ENCODE peak calls at places on chromosome 7, in seven cellular contexts. One of them, this sample, is unnamed.
A peak's percentile ranks its signal among the peaks of the same experiment; 100 is the strongest.

GRCh38 chr7:132930881-132931280 is 151.0 kb downstream of the CHCHD3 start:
- DNase-seq in fibroblast of lung: no peak
- DNase-seq in hepatocyte: no peak
- DNase-seq in mucosa of descending colon: no peak
- DNase-seq in GM23338: peak; percentile 54
- DNase-seq in CD8-positive, alpha-beta T cell: no peak
- DNase-seq in HCT116: no peak
- DNase-seq in this sample: no peak

GRCh38 chr7:94907420-94908203 is at the start of gene PPP1R9A:
- DNase-seq in fibroblast of lung: peak; percentile 44
- DNase-seq in hepatocyte: peak; percentile 75
- DNase-seq in mucosa of descending colon: peak; percentile 78
- DNase-seq in GM23338: peak; percentile 81
- DNase-seq in CD8-positive, alpha-beta T cell: no peak
- DNase-seq in HCT116: peak; percentile 21
- DNase-seq in this sample: no peak

GRCh38 chr7:48084727-48085432 is 4.2 kb upstream of the UPP1 start:
- DNase-seq in fibroblast of lung: peak; percentile 99
- DNase-seq in hepatocyte: peak; percentile 87
- DNase-seq in mucosa of descending colon: peak; percentile 39
- DNase-seq in GM23338: no peak
- DNase-seq in CD8-positive, alpha-beta T cell: peak; percentile 32
- DNase-seq in HCT116: peak; percentile 87
- DNase-seq in this sample: peak; percentile 81

GRCh38 chr7:54546081-54546985 is 4.2 kb downstream of the VSTM2A start:
- DNase-seq in fibroblast of lung: no peak
- DNase-seq in hepatocyte: peak; percentile 48
- DNase-seq in mucosa of descending colon: peak; percentile 60
- DNase-seq in GM23338: peak; percentile 77
- DNase-seq in CD8-positive, alpha-beta T cell: no peak
- DNase-seq in HCT116: no peak
- DNase-seq in this sample: peak; percentile 92

GRCh38 chr7:1829111-1829510 is 159.0 kb downstream of the ELFN1 start:
- DNase-seq in fibroblast of lung: no peak
- DNase-seq in hepatocyte: no peak
- DNase-seq in mucosa of descending colon: no peak
- DNase-seq in GM23338: no peak
- DNase-seq in CD8-positive, alpha-beta T cell: no peak
- DNase-seq in HCT116: no peak
- DNase-seq in this sample: no peak

GRCh38 chr7:140062118-140062527 is 628 bp downstream of the PARP12 start:
- DNase-seq in fibroblast of lung: peak; percentile 5
- DNase-seq in hepatocyte: peak; percentile 41
- DNase-seq in mucosa of descending colon: peak; percentile 56
- DNase-seq in GM23338: peak; percentile 24
- DNase-seq in CD8-positive, alpha-beta T cell: peak; percentile 29
- DNase-seq in HCT116: no peak
- DNase-seq in this sample: no peak

GRCh38 chr7:98285132-98286092 is 3.9 kb downstream of the BRI3 start:
- DNase-seq in fibroblast of lung: no peak
- DNase-seq in hepatocyte: no peak
- DNase-seq in mucosa of descending colon: peak; percentile 55
- DNase-seq in GM23338: no peak
- DNase-seq in CD8-positive, alpha-beta T cell: no peak
- DNase-seq in HCT116: no peak
- DNase-seq in this sample: no peak

GRCh38 chr7:38744746-38745145 is 113.6 kb upstream of the AMPH start:
- DNase-seq in fibroblast of lung: peak; percentile 70
- DNase-seq in hepatocyte: no peak
- DNase-seq in mucosa of descending colon: no peak
- DNase-seq in GM23338: no peak
- DNase-seq in CD8-positive, alpha-beta T cell: no peak
- DNase-seq in HCT116: no peak
- DNase-seq in this sample: no peak

GRCh38 chr7:44969701-44970494 is 8.9 kb downstream of the MYO1G start:
- DNase-seq in fibroblast of lung: no peak
- DNase-seq in hepatocyte: no peak
- DNase-seq in mucosa of descending colon: peak; percentile 36
- DNase-seq in GM23338: no peak
- DNase-seq in CD8-positive, alpha-beta T cell: no peak
- DNase-seq in HCT116: no peak
- DNase-seq in this sample: no peak

GRCh38 chr7:5595545-5596045 is 172.0 kb upstream of the TNRC18 start:
- DNase-seq in fibroblast of lung: peak; percentile 79
- DNase-seq in hepatocyte: peak; percentile 39
- DNase-seq in mucosa of descending colon: no peak
- DNase-seq in GM23338: no peak
- DNase-seq in CD8-positive, alpha-beta T cell: no peak
- DNase-seq in HCT116: no peak
- DNase-seq in this sample: peak; percentile 74

GRCh38 chr7:140229591-140230516 is 53.1 kb upstream of the KDM7A start:
- DNase-seq in fibroblast of lung: no peak
- DNase-seq in hepatocyte: no peak
- DNase-seq in mucosa of descending colon: peak; percentile 90
- DNase-seq in GM23338: peak; percentile 69
- DNase-seq in CD8-positive, alpha-beta T cell: peak; percentile 47
- DNase-seq in HCT116: no peak
- DNase-seq in this sample: peak; percentile 14

GRCh38 chr7:155336812-155337602 is 39.3 kb downstream of the INSIG1 start:
- DNase-seq in fibroblast of lung: no peak
- DNase-seq in hepatocyte: no peak
- DNase-seq in mucosa of descending colon: no peak
- DNase-seq in GM23338: no peak
- DNase-seq in CD8-positive, alpha-beta T cell: no peak
- DNase-seq in HCT116: no peak
- DNase-seq in this sample: no peak

GRCh38 chr7:22319424-22320403 is 37.2 kb downstream of the RAPGEF5 start:
- DNase-seq in fibroblast of lung: no peak
- DNase-seq in hepatocyte: no peak
- DNase-seq in mucosa of descending colon: no peak
- DNase-seq in GM23338: no peak
- DNase-seq in CD8-positive, alpha-beta T cell: no peak
- DNase-seq in HCT116: no peak
- DNase-seq in this sample: peak; percentile 39

GRCh38 chr7:49766966-49767365 is 6.5 kb upstream of the VWC2 start:
- DNase-seq in fibroblast of lung: no peak
- DNase-seq in hepatocyte: no peak
- DNase-seq in mucosa of descending colon: no peak
- DNase-seq in GM23338: no peak
- DNase-seq in CD8-positive, alpha-beta T cell: no peak
- DNase-seq in HCT116: no peak
- DNase-seq in this sample: no peak

GRCh38 chr7:22586806-22587180 is 86.8 kb upstream of the STEAP1B start:
- DNase-seq in fibroblast of lung: peak; percentile 68
- DNase-seq in hepatocyte: peak; percentile 58
- DNase-seq in mucosa of descending colon: no peak
- DNase-seq in GM23338: peak; percentile 81
- DNase-seq in CD8-positive, alpha-beta T cell: no peak
- DNase-seq in HCT116: no peak
- DNase-seq in this sample: no peak

GRCh38 chr7:22597845-22598244 is 97.9 kb upstream of the STEAP1B start:
- DNase-seq in fibroblast of lung: peak; percentile 71
- DNase-seq in hepatocyte: no peak
- DNase-seq in mucosa of descending colon: no peak
- DNase-seq in GM23338: no peak
- DNase-seq in CD8-positive, alpha-beta T cell: no peak
- DNase-seq in HCT116: no peak
- DNase-seq in this sample: no peak

GRCh38 chr7:79673969-79674368 is 220.5 kb upstream of the MAGI2 start:
- DNase-seq in fibroblast of lung: no peak
- DNase-seq in hepatocyte: no peak
- DNase-seq in mucosa of descending colon: no peak
- DNase-seq in GM23338: no peak
- DNase-seq in CD8-positive, alpha-beta T cell: no peak
- DNase-seq in HCT116: no peak
- DNase-seq in this sample: no peak

GRCh38 chr7:92633211-92633906 is 43.2 kb upstream of the FAM133B start:
- DNase-seq in fibroblast of lung: peak; percentile 98
- DNase-seq in hepatocyte: peak; percentile 55
- DNase-seq in mucosa of descending colon: no peak
- DNase-seq in GM23338: no peak
- DNase-seq in CD8-positive, alpha-beta T cell: no peak
- DNase-seq in HCT116: peak; percentile 66
- DNase-seq in this sample: peak; percentile 34

GRCh38 chr7:2757361-2757903 is 69.4 kb downstream of the AMZ1 start:
- DNase-seq in fibroblast of lung: peak; percentile 74
- DNase-seq in hepatocyte: peak; percentile 30
- DNase-seq in mucosa of descending colon: no peak
- DNase-seq in GM23338: no peak
- DNase-seq in CD8-positive, alpha-beta T cell: no peak
- DNase-seq in HCT116: peak; percentile 12
- DNase-seq in this sample: peak; percentile 81

GRCh38 chr7:84697506-84697905 is 489.4 kb downstream of the SEMA3D start:
- DNase-seq in fibroblast of lung: peak; percentile 97
- DNase-seq in hepatocyte: no peak
- DNase-seq in mucosa of descending colon: no peak
- DNase-seq in GM23338: no peak
- DNase-seq in CD8-positive, alpha-beta T cell: no peak
- DNase-seq in HCT116: no peak
- DNase-seq in this sample: no peak

GRCh38 chr7:24477807-24478655 is 95.2 kb upstream of the PALS2 start:
- DNase-seq in fibroblast of lung: peak; percentile 89
- DNase-seq in hepatocyte: peak; percentile 66
- DNase-seq in mucosa of descending colon: no peak
- DNase-seq in GM23338: peak; percentile 85
- DNase-seq in CD8-positive, alpha-beta T cell: no peak
- DNase-seq in HCT116: no peak
- DNase-seq in this sample: no peak

GRCh38 chr7:123229426-123229825 is 29.7 kb upstream of the SLC13A1 start:
- DNase-seq in fibroblast of lung: no peak
- DNase-seq in hepatocyte: no peak
- DNase-seq in mucosa of descending colon: no peak
- DNase-seq in GM23338: no peak
- DNase-seq in CD8-positive, alpha-beta T cell: no peak
- DNase-seq in HCT116: no peak
- DNase-seq in this sample: no peak

GRCh38 chr7:4531236-4531635 is 150.9 kb upstream of the FOXK1 start:
- DNase-seq in fibroblast of lung: no peak
- DNase-seq in hepatocyte: no peak
- DNase-seq in mucosa of descending colon: no peak
- DNase-seq in GM23338: peak; percentile 75
- DNase-seq in CD8-positive, alpha-beta T cell: no peak
- DNase-seq in HCT116: no peak
- DNase-seq in this sample: no peak

DNA sequence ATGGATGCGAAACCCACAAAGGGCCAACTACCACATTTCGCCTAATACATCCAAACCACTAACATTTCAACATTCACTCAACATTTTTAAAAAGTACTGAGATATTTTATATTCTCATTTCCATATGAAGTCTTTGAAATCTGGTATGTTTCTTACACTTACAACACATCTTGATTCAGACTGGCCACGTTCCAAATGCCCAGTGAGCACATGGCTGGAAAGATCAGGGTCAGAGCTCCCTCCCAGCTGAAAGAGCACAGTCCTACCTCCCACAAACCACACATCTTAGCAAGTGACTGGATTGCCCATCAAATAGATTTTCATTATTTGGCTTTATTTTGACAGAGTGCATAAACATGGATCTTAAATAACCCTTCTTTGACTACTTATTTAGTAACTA is 18.9 kb downstream of the NCAPG2 start:
- DNase-seq in fibroblast of lung: no peak
- DNase-seq in hepatocyte: no peak
- DNase-seq in mucosa of descending colon: no peak
- DNase-seq in GM23338: no peak
- DNase-seq in CD8-positive, alpha-beta T cell: no peak
- DNase-seq in HCT116: no peak
- DNase-seq in this sample: no peak
- H3K36me3 ChIP-seq in fibroblast of lung: peaks cover 8% of the 10 kb centered on the region
- H3K36me3 ChIP-seq in hepatocyte: no peaks in the 10 kb centered on the region
- H3K36me3 ChIP-seq in mucosa of descending colon: no peaks in the 10 kb centered on the region
- H3K36me3 ChIP-seq in GM23338: peaks cover 77% of the 10 kb centered on the region
- H3K36me3 ChIP-seq in CD8-positive, alpha-beta T cell: no peaks in the 10 kb centered on the region
- H3K36me3 ChIP-seq in HCT116: peaks cover 49% of the 10 kb centered on the region
- H3K36me3 ChIP-seq in this sample: peaks cover 65% of the 10 kb centered on the region

GRCh38 chr7:150993511-150993910 is 2.7 kb downstream of the NOS3 start:
- DNase-seq in fibroblast of lung: no peak
- DNase-seq in hepatocyte: no peak
- DNase-seq in mucosa of descending colon: no peak
- DNase-seq in GM23338: peak; percentile 49
- DNase-seq in CD8-positive, alpha-beta T cell: no peak
- DNase-seq in HCT116: no peak
- DNase-seq in this sample: no peak
- TF ChIP-seq CTCF in fibroblast of lung: no peak
- TF ChIP-seq CTCF in hepatocyte: no peak
- TF ChIP-seq CTCF in mucosa of descending colon: no peak
- TF ChIP-seq CTCF in GM23338: no peak
- TF ChIP-seq CTCF in CD8-positive, alpha-beta T cell: no peak
- TF ChIP-seq CTCF in HCT116: no peak
- TF ChIP-seq CTCF in this sample: no peak

GRCh38 chr7:73572767-73573186 is 5.6 kb downstream of the TBL2 start:
- DNase-seq in fibroblast of lung: no peak
- DNase-seq in hepatocyte: no peak
- DNase-seq in mucosa of descending colon: no peak
- DNase-seq in GM23338: no peak
- DNase-seq in CD8-positive, alpha-beta T cell: no peak
- DNase-seq in HCT116: no peak
- DNase-seq in this sample: no peak
- H3K36me3 ChIP-seq in fibroblast of lung: peaks cover 30% of the 10 kb centered on the region
- H3K36me3 ChIP-seq in hepatocyte: no peaks in the 10 kb centered on the region
- H3K36me3 ChIP-seq in mucosa of descending colon: peaks cover 17% of the 10 kb centered on the region
- H3K36me3 ChIP-seq in GM23338: no peaks in the 10 kb centered on the region
- H3K36me3 ChIP-seq in CD8-positive, alpha-beta T cell: peaks cover 43% of the 10 kb centered on the region
- H3K36me3 ChIP-seq in HCT116: peaks cover 51% of the 10 kb centered on the region
- H3K36me3 ChIP-seq in this sample: peaks cover 53% of the 10 kb centered on the region

GRCh38 chr7:128034830-128035229 is 3.6 kb upstream of the LRRC4 start:
- DNase-seq in fibroblast of lung: no peak
- DNase-seq in hepatocyte: no peak
- DNase-seq in mucosa of descending colon: no peak
- DNase-seq in GM23338: no peak
- DNase-seq in CD8-positive, alpha-beta T cell: no peak
- DNase-seq in HCT116: no peak
- DNase-seq in this sample: no peak

GRCh38 chr7:128037880-128038619 is 6.8 kb upstream of the LRRC4 start:
- DNase-seq in fibroblast of lung: no peak
- DNase-seq in hepatocyte: no peak
- DNase-seq in mucosa of descending colon: no peak
- DNase-seq in GM23338: no peak
- DNase-seq in CD8-positive, alpha-beta T cell: no peak
- DNase-seq in HCT116: no peak
- DNase-seq in this sample: no peak

GRCh38 chr7:128035712-128036111 is 4.5 kb upstream of the LRRC4 start:
- DNase-seq in fibroblast of lung: peak; percentile 28
- DNase-seq in hepatocyte: no peak
- DNase-seq in mucosa of descending colon: no peak
- DNase-seq in GM23338: peak; percentile 72
- DNase-seq in CD8-positive, alpha-beta T cell: no peak
- DNase-seq in HCT116: no peak
- DNase-seq in this sample: peak; percentile 60

GRCh38 chr7:128036226-128036940 is 5.1 kb upstream of the LRRC4 start:
- DNase-seq in fibroblast of lung: no peak
- DNase-seq in hepatocyte: no peak
- DNase-seq in mucosa of descending colon: no peak
- DNase-seq in GM23338: no peak
- DNase-seq in CD8-positive, alpha-beta T cell: no peak
- DNase-seq in HCT116: no peak
- DNase-seq in this sample: no peak

DNA sequence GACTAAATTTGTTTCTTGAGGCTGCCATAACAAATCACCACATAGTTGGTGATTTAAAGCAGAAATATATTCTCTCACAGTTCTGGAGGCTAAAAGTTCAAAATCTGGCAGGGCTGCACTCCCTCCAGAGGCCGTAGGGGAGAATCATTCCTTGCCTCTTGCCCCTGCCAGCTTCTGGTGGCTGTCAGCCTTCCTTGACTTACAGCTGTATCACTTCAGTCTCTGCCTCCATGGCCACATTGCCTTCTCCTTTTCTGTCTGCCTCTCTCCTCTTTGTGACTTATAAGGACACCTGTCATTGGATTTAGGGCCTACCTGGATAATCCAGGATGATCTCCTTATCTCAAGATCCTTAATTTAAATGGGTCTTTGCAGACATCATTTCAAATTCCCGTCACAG is 5.8 kb upstream of the LRRC4 start:
- DNase-seq in fibroblast of lung: no peak
- DNase-seq in hepatocyte: no peak
- DNase-seq in mucosa of descending colon: no peak
- DNase-seq in GM23338: no peak
- DNase-seq in CD8-positive, alpha-beta T cell: no peak
- DNase-seq in HCT116: no peak
- DNase-seq in this sample: no peak
- TF ChIP-seq CTCF in fibroblast of lung: no peak
- TF ChIP-seq CTCF in hepatocyte: no peak
- TF ChIP-seq CTCF in mucosa of descending colon: no peak
- TF ChIP-seq CTCF in GM23338: no peak
- TF ChIP-seq CTCF in CD8-positive, alpha-beta T cell: no peak
- TF ChIP-seq CTCF in HCT116: no peak
- TF ChIP-seq CTCF in this sample: peak; percentile 2